ENCODE peak calls at places on chromosomes 11 and 22, in four cellular contexts. K is colonic mucosa, S is ovary, Q is body of pancreas. T is an unnamed sample. For H3K27me3 and H3K9me3, the result is how much of the 10 kb centered on the place peaks cover.

GRCh38 chr22:39431821-39432251 is 25.0 kb upstream of the MGAT3 start:
- DNase-seq in K (no peak), S (no peak), Q (no peak), T (no peak)

GRCh38 chr11:47863189-47863892 is 15.2 kb upstream of the NUP160 start:
- DNase-seq in Q (no peak), K (no peak), S (no peak), T (no peak)

GRCh38 chr11:95283653-95284052 is 52.7 kb upstream of the SESN3 start:
- DNase-seq in Q (no peak), K (no peak), S (no peak), T (no peak)

GRCh38 chr11:23095650-23096049 is 235.4 kb upstream of the CCDC179 start:
- DNase-seq in S (no peak), K (no peak), Q (no peak), T (no peak)

GRCh38 chr11:130609121-130610035 is 160.9 kb downstream of the ADAMTS15 start:
- DNase-seq in S (peak), Q (peak), K (peak), T (no peak)

GRCh38 chr11:100908746-100909145 is 220.9 kb downstream of the PGR start:
- DNase-seq in Q (no peak), K (no peak), S (no peak), T (no peak)

GRCh38 chr11:3148255-3148989 is 16.7 kb downstream of the OSBPL5 start:
- DNase-seq in K (peak), Q (no peak), S (no peak), T (peak)

GRCh38 chr22:38827510-38827909 is 16.3 kb downstream of the NPTXR start:
- DNase-seq in Q (no peak), S (no peak), K (no peak), T (no peak)

GRCh38 chr11:103043826-103044688 is 47.9 kb downstream of the DCUN1D5 start:
- DNase-seq in Q (no peak), S (no peak), K (no peak), T (no peak)

GRCh38 chr11:72776844-72777754 is 16.7 kb downstream of the STARD10 start:
- DNase-seq in K (peak), Q (peak), S (no peak), T (peak)

GRCh38 chr11:20933086-20933485 is 263.7 kb downstream of the NELL1 start:
- DNase-seq in Q (no peak), S (no peak), K (no peak), T (no peak)

GRCh38 chr22:17540481-17540880 is 22.8 kb upstream of the SLC25A18 start:
- DNase-seq in K (no peak), S (no peak), Q (no peak), T (no peak)

GRCh38 chr22:22666307-22667091 is 22.1 kb downstream of the GGTLC2 start:
- DNase-seq in Q (peak), K (peak), S (no peak), T (peak)

GRCh38 chr11:107916671-107917241 is 11.5 kb upstream of the RAB39A start:
- DNase-seq in Q (no peak), K (peak), S (no peak), T (no peak)

GRCh38 chr11:16632295-16633200 is 105.9 kb upstream of the C11orf58 start:
- DNase-seq in S (no peak), Q (no peak), K (no peak), T (no peak)

GRCh38 chr11:59106363-59107336 is at the start of gene FAM111B:
- DNase-seq in Q (peak), S (peak), K (peak), T (peak)

GRCh38 chr22:36311386-36312085 is 58.6 kb downstream of the APOL1 start:
- DNase-seq in Q (no peak), K (no peak), S (no peak), T (no peak)

GRCh38 chr22:40603088-40603605 is 33.4 kb downstream of the MRTFA start:
- DNase-seq in Q (no peak), S (no peak), K (no peak), T (no peak)

GRCh38 chr11:2806351-2807058 is 79.1 kb downstream of the CDKN1C start:
- DNase-seq in K (peak), Q (peak), S (peak), T (no peak)

GRCh38 chr11:126716456-126717083 is 284.0 kb downstream of the KIRREL3 start:
- DNase-seq in Q (peak), K (peak), S (no peak), T (no peak)

GRCh38 chr11:122642971-122643370 is 12.6 kb upstream of the UBASH3B start:
- DNase-seq in S (no peak), K (no peak), Q (no peak), T (no peak)

GRCh38 chr11:24794064-24794463 is 297.2 kb downstream of the LUZP2 start:
- DNase-seq in S (no peak), Q (no peak), K (no peak), T (no peak)

GRCh38 chr11:111387318-111387863 is 8.3 kb upstream of the POU2AF1 start:
- DNase-seq in K (peak), Q (peak), S (no peak), T (no peak)

GRCh38 chr11:33263549-33263948 is 6.4 kb downstream of the HIPK3 start:
- DNase-seq in S (no peak), K (no peak), Q (no peak), T (no peak)

GRCh38 chr11:85647078-85647477 is 689 bp upstream of the TMEM126A start:
- DNase-seq in K (no peak), S (no peak), Q (no peak), T (no peak)

GRCh38 chr11:130249371-130249770 is 65.3 kb downstream of the ZBTB44 start:
- DNase-seq in K (no peak), S (no peak), Q (no peak), T (no peak)

GRCh38 chr11:70173018-70173417 is 30.1 kb upstream of the FADD start:
- DNase-seq in K (no peak), Q (no peak), S (no peak), T (no peak)

GRCh38 chr11:70168405-70168754 is 34.7 kb upstream of the FADD start:
- DNase-seq in Q (no peak), K (no peak), S (no peak), T (no peak)

GRCh38 chr11:70169632-70170031 is 33.5 kb upstream of the FADD start:
- DNase-seq in S (no peak), K (no peak), Q (no peak), T (no peak)

GRCh38 chr11:70169136-70169535 is 34.0 kb upstream of the FADD start:
- DNase-seq in K (no peak), S (no peak), Q (no peak), T (no peak)

GRCh38 chr11:70170596-70171210 is 32.4 kb upstream of the FADD start:
- DNase-seq in K (no peak), S (no peak), Q (no peak), T (no peak)
- H3K27me3 ChIP-seq in K (under half), S (under half), Q (under half), T (under half)

DNA sequence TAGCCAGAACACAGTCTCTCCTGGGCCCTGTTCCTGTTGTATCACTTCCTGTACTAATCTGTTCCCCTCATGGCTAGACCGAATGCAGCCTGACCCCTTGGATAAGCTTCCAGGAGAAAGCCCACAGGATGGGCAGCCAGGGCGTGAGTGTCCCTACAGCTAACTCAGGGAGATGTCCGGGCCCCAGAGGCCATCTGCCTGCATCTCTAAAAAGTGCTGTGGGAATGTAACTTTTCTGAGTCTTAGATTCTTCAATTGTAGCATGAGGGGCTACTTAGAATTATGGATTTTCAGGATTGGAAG is 7.7 kb upstream of the MALAT1 start:
- DNase-seq in S (no peak), Q (no peak), K (no peak), T (no peak)
- TF ChIP-seq CTCF in S (no peak), Q (no peak), K (no peak), T (no peak)

GRCh38 chr22:47355388-47355725 is 592.9 kb downstream of the TBC1D22A start:
- DNase-seq in K (no peak), S (no peak), Q (no peak), T (no peak)

GRCh38 chr22:47355776-47356432 is 593.5 kb downstream of the TBC1D22A start:
- DNase-seq in K (no peak), Q (no peak), S (no peak), T (no peak)

GRCh38 chr22:47352920-47353700 is 590.7 kb downstream of the TBC1D22A start:
- DNase-seq in K (no peak), S (no peak), Q (no peak), T (no peak)

GRCh38 chr22:47354668-47355387 is 592.4 kb downstream of the TBC1D22A start:
- DNase-seq in K (no peak), S (no peak), Q (no peak), T (no peak)

DNA sequence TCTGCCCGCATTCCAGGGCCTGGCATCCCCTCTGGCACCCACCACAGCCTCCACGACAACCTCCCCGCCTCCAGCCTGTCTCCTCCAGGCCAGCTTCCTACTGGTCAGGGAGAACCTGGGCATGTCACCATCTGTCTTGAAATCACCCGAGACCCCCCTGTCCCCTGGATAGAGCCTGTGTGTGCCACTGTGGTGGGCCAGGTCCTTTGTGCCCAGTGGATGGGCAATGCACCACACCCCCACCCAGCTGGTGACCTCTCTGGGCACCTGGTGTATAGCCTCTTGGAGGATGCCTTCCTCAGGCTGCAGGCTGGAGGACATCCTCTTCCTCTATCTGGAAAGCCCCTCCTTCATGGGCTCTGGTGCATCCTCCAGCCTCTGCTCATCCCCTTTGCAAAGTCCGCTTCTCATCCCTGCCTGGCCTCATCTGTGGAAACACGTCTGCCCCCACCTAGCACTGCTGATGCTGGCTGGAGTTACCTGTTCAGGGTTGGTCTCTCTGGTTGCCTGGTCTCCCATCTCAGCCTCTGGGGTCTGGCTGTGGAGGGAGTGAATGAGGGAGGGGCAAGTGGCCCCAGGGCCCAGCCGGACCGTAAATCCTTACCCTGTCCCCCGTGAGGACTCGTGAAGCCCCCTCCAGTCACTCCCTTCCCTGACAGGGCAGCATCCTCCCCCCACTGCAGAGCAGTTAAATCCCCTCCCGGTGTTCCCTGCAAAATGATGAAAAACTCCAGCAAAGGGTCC is 589.6 kb downstream of the TBC1D22A start:
- DNase-seq in S (no peak), K (no peak), Q (no peak), T (no peak)
- H3K9me3 ChIP-seq in S (under half), K (under half), Q (under half), T (under half)

GRCh38 chr22:49727881-49728563 is 99.7 kb downstream of the BRD1 start:
- DNase-seq in K (no peak), S (no peak), Q (no peak), T (no peak)

GRCh38 chr22:49726022-49726681 is 101.5 kb downstream of the BRD1 start:
- DNase-seq in Q (no peak), S (no peak), K (no peak), T (no peak)

GRCh38 chr22:49726701-49727101 is 101.0 kb downstream of the BRD1 start:
- DNase-seq in K (no peak), Q (no peak), S (no peak), T (no peak)

GRCh38 chr22:49728566-49729271 is 99.0 kb downstream of the BRD1 start:
- DNase-seq in Q (no peak), S (no peak), K (no peak), T (no peak)

DNA sequence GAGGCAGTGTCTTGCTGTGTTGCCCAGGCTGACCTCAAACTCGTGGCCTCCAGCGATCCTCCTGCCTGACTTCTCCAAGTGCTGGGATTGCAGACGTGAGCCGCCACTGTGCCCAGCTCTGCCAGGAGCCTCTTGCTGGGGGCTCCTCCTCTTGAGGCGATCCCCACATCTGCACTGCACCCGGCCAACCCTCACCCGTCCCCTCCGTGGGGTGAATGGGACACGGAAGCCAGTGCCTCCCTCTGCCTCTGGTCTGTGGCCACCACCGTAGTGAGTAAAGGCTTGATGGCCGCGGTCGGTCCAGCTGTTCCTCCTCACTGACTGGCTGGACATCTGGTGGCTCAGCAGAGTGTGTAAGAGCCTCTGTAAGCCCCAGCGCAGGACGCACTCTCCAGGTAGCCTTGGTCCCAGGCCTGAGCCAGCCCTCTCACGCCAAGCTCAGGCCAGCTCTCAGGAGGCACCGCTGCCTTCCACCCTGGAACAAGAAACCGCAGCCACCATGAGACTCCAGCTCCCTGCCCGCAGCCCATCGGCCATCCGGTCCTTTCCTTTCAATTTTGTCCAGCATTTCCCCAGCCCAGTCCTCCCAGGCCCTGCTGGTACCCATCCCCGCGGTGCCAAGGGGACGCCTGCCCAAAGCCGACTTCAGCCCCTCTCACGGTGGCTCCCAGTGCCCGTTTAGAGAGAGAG is 100.3 kb downstream of the BRD1 start:
- DNase-seq in K (no peak), S (no peak), Q (no peak), T (no peak)
- H3K27me3 ChIP-seq in K (under half), S (under half), Q (under half), T (under half)

DNA sequence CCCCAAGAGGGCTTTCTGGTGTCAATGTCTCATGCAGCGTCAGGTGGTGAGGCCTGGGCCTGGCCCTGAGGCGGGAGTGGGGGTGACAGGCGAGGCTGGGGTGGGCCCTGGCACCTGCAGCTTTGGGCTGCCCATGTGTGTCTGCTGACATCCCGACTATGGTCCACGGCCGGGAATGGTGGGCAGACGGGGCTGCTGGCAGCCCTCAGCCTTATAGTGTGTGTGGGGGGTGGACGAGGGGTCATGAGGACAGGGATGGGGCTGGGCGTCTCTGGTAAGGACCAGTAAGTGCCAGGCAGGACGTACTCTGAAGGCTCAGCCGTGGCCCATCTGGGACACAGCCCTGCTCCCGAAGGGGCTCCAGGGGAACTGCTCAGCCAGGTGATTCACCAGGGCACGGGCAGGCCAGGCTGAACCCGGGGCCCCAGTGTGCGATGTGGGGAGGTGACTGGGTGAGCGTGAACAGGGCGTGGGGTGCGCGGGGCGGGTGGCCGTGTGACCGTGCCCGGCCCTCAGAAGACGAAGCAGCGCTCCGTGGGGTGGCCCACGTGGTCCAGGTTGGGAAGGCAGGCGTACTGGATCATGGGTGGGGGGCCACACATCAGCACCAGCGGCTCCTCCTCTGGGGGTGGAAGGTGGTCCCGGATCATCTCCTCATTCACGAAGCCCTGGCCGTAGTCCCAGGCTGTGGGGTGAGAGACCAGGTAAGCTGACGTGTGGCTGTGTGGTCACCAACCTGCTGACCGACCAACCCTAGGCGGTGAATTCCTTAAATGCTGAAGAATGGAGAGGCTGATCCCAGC is 4.8 kb upstream of the POLDIP3 start:
- DNase-seq in S (no peak), K (no peak), Q (no peak), T (no peak)
- TF ChIP-seq CTCF in S (no peak), K (no peak), Q (no peak), T (no peak)

DNA sequence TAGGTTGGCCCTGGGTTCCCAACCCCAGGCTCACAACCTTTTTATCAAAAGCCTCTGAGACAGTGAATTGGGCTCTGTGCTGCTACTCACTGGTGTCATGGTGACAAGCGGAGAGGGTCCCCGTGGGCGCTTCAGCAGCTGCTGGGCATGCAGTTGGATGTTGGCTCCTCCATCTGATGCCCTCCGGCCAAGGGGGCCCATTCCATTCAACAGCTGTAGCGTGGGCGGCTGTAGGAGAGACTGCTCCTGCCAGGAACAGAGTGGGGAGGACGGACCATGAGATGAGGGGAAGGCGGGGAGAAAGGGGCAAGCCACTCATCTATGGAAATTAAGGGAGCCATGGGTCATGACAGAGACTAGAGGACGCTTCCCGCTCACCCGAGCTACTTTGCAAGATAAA is 36.0 kb upstream of the APOA1 start:
- DNase-seq in S (no peak), Q (no peak), K (no peak), T (no peak)
- H3K9me3 ChIP-seq in S (under half), Q (under half), K (under half), T (under half)

GRCh38 chr22:43275545-43275981 is 67.6 kb downstream of the SCUBE1 start:
- DNase-seq in Q (no peak), S (no peak), K (no peak), T (no peak)
- H3K27me3 ChIP-seq in Q (under half), S (under half), K (under half), T (under half)

DNA sequence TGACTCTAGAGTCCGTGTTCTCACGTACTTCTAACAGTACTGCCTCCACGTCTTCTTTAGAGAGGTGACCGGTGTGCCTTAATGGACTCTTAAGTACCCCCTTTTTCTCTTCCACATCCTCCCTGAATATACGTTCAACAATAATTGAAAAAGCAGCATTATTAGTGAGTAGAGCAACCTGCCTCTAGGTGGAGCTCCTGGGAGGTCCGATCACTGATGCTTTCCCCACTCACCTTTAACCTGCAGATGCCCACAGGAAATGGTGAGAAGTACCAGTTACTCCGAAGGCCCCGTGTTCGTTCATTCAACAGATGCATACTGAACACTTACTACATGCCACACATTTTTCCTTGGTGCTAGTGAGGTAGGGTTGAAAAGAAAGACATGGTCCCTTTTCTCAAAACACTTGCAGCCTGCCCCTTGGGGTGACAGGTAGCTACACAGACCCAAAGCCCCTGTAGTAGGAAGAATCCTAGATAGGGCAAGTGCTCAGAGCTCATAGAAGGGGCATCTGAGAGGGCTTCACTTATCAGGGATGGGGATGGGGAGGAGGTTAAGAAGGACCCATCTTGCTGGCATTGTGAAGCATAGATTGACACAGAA is 72.7 kb downstream of the FEZ1 start:
- DNase-seq in K (no peak), Q (no peak), S (no peak), T (no peak)
- TF ChIP-seq CTCF in K (no peak), Q (peak), S (no peak), T (no peak)

GRCh38 chr11:123765601-123766000 is 11.3 kb upstream of the OR6X1 start:
- DNase-seq in K (no peak), S (no peak), Q (no peak), T (no peak)
- H3K9me3 ChIP-seq in K (under half), S (under half), Q (under half), T (under half)